ENCODE peak calls at places on chromosomes 7 and 10, in six cellular contexts. S is adrenal gland, P is tibial artery, F is fibroblast of the aortic adventitia, R is fibroblast of villous mesenchyme, C is mammary epithelial cell. I is an unnamed sample.

GRCh38 chr7:12524794-12525386 is 45.6 kb upstream of the SCIN start:
- DNase-seq in F (peak; percentile 77), S (no peak), P (no peak), C (peak; percentile 28), R (peak; percentile 72), I (peak; percentile 80)

GRCh38 chr10:13750299-13751190 is 163.8 kb downstream of the PRPF18 start:
- DNase-seq in C (no peak), R (no peak), S (no peak), P (no peak), F (no peak), I (no peak)

GRCh38 chr7:7524121-7524520 is 11.6 kb downstream of the COL28A1 start:
- DNase-seq in C (no peak), P (no peak), S (no peak), R (no peak), F (peak; percentile 70), I (no peak)

GRCh38 chr7:143372070-143372469 is 9.1 kb upstream of the ZYX start:
- DNase-seq in S (peak; percentile 61), C (peak; percentile 86), F (no peak), R (no peak), P (peak; percentile 79), I (peak; percentile 62)

GRCh38 chr7:107842213-107842612 is 39.2 kb upstream of the SLC26A3 start:
- DNase-seq in C (no peak), S (no peak), F (no peak), P (no peak), R (no peak), I (no peak)

GRCh38 chr7:27647052-27647451 is 15.6 kb downstream of the HIBADH start:
- DNase-seq in S (peak; percentile 29), C (peak; percentile 79), P (no peak), F (peak; percentile 30), R (peak; percentile 75), I (peak; percentile 60)

GRCh38 chr10:102152545-102152890 is 329 bp downstream of the NOLC1 start:
- DNase-seq in F (no peak), R (peak; percentile 47), C (no peak), S (peak; percentile 47), P (no peak), I (no peak)

GRCh38 chr7:46512901-46513431 is 591.9 kb upstream of the IGFBP3 start:
- DNase-seq in P (no peak), C (no peak), R (peak; percentile 100), S (no peak), F (no peak), I (peak; percentile 52)

GRCh38 chr7:16926283-16926682 is 44.5 kb upstream of the AGR3 start:
- DNase-seq in P (no peak), R (peak; percentile 51), F (peak; percentile 72), S (peak; percentile 48), C (peak; percentile 23), I (peak; percentile 42)

GRCh38 chr7:1725199-1725701 is 55.2 kb downstream of the ELFN1 start:
- DNase-seq in F (peak; percentile 34), P (no peak), R (no peak), S (no peak), C (peak; percentile 36), I (no peak)

GRCh38 chr10:3805791-3806381 is 20.9 kb upstream of the KLF6 start:
- DNase-seq in C (peak; percentile 90), R (peak; percentile 80), P (no peak), F (peak; percentile 92), S (peak; percentile 20), I (peak; percentile 88)

GRCh38 chr7:135748770-135749169 is at the start of gene FAM180A:
- DNase-seq in S (no peak), F (peak; percentile 97), C (peak; percentile 34), P (peak; percentile 90), R (peak; percentile 82), I (peak; percentile 82)

GRCh38 chr10:68516766-68517165 is 10.6 kb downstream of the SLC25A16 start:
- DNase-seq in S (no peak), P (no peak), R (peak; percentile 44), C (no peak), F (peak; percentile 87), I (peak; percentile 76)

GRCh38 chr7:1271656-1272055 is 39.0 kb downstream of the UNCX start:
- DNase-seq in C (no peak), R (no peak), F (no peak), P (no peak), S (no peak), I (no peak)

GRCh38 chr7:155861480-155861868 is 49.2 kb upstream of the SHH start:
- DNase-seq in P (peak; percentile 29), F (no peak), S (peak; percentile 89), R (no peak), C (no peak), I (no peak)

GRCh38 chr7:93883078-93883916 is 7.3 kb downstream of the TFPI2 start:
- DNase-seq in P (no peak), F (no peak), S (no peak), C (no peak), R (peak; percentile 35), I (no peak)

DNA sequence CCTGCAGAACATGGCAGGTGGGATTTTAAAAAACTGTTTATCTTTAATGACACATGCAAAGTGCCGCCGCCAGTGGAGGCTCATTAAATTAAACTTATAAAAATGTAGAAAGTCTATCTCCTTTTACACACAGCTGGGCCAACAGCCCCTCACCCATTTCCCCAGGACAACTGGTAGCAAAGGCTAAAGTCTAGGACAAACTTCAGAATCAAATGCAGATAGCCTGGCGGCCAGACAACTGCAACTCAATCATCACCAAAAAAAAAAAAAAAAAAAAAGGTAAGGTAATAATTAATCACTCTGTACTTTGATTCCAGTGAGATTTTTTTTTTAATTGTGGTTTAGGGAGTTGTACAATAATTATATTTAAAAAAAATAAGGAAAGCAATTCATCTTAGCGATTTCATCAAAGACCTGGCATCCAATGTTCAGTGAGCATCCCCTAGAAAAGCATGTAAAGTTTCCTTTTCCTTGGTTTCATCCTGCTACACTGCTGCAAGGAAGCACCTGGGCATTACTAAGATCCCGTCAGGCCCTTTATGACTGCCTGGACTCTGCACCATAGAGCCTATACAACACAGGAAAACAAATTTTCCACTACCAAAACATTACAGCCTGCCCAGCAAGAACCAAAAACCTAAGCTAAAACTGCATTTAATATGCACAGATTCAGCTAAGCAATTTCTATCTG is 98.5 kb downstream of the GRB10 start:
- DNase-seq in F (no peak), P (no peak), S (no peak), C (no peak), R (no peak), I (no peak)
- H3K4me3 ChIP-seq in F (no peak overlapping the region), P (no peak overlapping the region), S (no peak overlapping the region), C (no peak overlapping the region), R (no peak overlapping the region), I (no peak overlapping the region)

GRCh38 chr10:126798649-126799048 is 106.6 kb upstream of the DOCK1 start:
- DNase-seq in F (no peak), C (no peak), R (no peak), P (no peak), S (no peak), I (no peak)
- TF ChIP-seq CTCF in F (no peak), C (no peak), R (no peak), P (no peak), S (no peak), I (no peak)

GRCh38 chr7:85765698-85766298 is 578.9 kb upstream of the SEMA3D start:
- DNase-seq in R (no peak), F (no peak), P (no peak), S (no peak), C (no peak), I (no peak)
- H3K4me3 ChIP-seq in R (no peak overlapping the region), F (no peak overlapping the region), P (no peak overlapping the region), S (no peak overlapping the region), C (no peak overlapping the region), I (no peak overlapping the region)

DNA sequence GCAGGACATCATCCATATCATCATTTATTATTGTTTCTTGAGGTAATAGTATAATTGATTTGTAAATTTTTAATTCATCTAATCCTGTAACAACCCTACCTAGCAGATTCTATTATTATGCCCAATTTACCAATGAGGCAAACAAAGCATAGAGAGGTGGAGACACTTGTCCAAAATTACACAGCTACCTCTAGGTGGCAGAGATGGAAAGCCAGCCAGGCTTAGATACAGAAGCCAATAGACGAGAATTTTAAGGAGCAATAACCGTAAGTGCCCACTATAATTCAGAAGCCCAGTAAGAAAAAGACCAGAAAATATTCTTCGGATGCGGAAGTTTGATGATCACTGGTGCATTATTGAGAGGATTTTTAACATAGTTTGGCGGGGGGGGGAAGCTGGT is 54.0 kb downstream of the ANK3 start:
- DNase-seq in S (no peak), C (no peak), F (no peak), R (no peak), P (no peak), I (peak; percentile 37)
- TF ChIP-seq CTCF in S (no peak), C (peak; percentile 19), F (no peak), R (peak; percentile 32), P (peak; percentile 14), I (no peak)

GRCh38 chr7:138892808-138893207 is 88.4 kb downstream of the KIAA1549 start:
- DNase-seq in P (no peak), S (no peak), R (no peak), C (no peak), F (no peak), I (no peak)

GRCh38 chr7:138892016-138892630 is 89.1 kb downstream of the KIAA1549 start:
- DNase-seq in C (no peak), F (no peak), S (no peak), P (no peak), R (peak; percentile 63), I (peak; percentile 22)

GRCh38 chr7:138890782-138891445 is 90.3 kb downstream of the KIAA1549 start:
- DNase-seq in R (peak; percentile 56), S (peak; percentile 72), C (no peak), F (peak; percentile 86), P (no peak), I (peak; percentile 91)

GRCh38 chr7:138890467-138890781 is 90.8 kb downstream of the KIAA1549 start:
- DNase-seq in S (no peak), R (no peak), F (no peak), P (no peak), C (no peak), I (no peak)

DNA sequence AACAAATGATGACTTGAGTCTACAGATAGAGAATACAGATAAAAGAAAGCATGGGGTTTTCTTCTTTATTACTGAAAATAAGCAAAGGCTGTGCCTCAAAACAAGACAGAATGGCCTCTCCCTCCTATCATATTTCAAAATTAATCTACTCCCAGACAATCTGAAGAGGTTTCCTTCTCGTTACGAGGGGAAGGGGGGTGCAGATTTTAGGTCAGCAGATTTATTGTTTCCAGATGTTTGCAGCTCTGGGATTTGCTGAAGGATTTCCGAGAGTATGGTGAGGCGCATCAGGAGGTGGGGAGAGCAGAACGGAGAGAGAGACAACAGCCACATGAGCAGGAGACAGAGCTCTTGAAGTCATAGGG is 89.8 kb downstream of the KIAA1549 start:
- DNase-seq in C (no peak), P (no peak), S (no peak), R (peak; percentile 91), F (peak; percentile 81), I (peak; percentile 57)
- H3K4me3 ChIP-seq in C (no peak overlapping the region), P (no peak overlapping the region), S (no peak overlapping the region), R (no peak overlapping the region), F (no peak overlapping the region), I (peak overlapping the region; percentile 13)

DNA sequence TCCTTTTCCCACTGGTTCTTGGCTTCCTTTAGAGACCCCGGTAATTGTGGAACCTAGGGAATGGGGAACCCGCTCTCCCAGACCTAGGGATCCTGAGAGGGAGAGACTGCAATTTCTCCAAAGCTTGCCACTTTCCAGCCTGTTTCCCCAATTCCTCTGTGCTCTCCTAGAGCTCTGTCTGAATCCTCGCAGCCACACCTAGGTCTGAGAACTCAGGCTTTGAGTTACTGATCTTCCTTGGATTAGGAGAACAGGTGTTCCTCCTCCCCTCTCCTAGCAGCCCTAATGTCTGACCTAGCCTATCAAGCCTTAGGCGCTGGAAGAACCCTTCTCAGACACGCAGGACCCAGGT is 20.0 kb downstream of the WNT8B start:
- DNase-seq in P (no peak), S (no peak), R (no peak), F (no peak), C (no peak), I (no peak)
- TF ChIP-seq CTCF in P (no peak), S (no peak), R (no peak), F (no peak), C (no peak), I (no peak)

I was measured in foreskin fibroblast.